ENCODE peak calls at places on chromosomes 7 and 10, in seven cellular contexts. X, T, D, C, R, E and K are unnamed samples.
A peak's percentile ranks its signal among the peaks of the same experiment; 100 is the strongest.

GRCh38 chr7:81301815-81302214 is 383.0 kb upstream of the SEMA3C start:
- DNase-seq in X (no peak), T (no peak), D (no peak), C (no peak), R (no peak), E (no peak), K (no peak)

GRCh38 chr7:94436018-94436604 is 41.4 kb downstream of the COL1A2 start:
- DNase-seq in X (no peak), T (no peak), D (no peak), C (no peak), R (peak; percentile 48), E (peak; percentile 73), K (peak; percentile 27)

GRCh38 chr10:30553625-30554442 is 75.7 kb downstream of the LYZL2 start:
- DNase-seq in X (no peak), T (peak; percentile 84), D (no peak), C (peak; percentile 77), R (peak; percentile 21), E (peak; percentile 20), K (no peak)

GRCh38 chr7:92750440-92750839 is 85.9 kb downstream of the CDK6 start:
- DNase-seq in X (no peak), T (no peak), D (no peak), C (no peak), R (no peak), E (no peak), K (no peak)

GRCh38 chr7:21106296-21106732 is 319.6 kb upstream of the SP8 start:
- DNase-seq in X (no peak), T (no peak), D (no peak), C (no peak), R (no peak), E (no peak), K (no peak)

GRCh38 chr10:4120454-4120853 is 335.4 kb upstream of the KLF6 start:
- DNase-seq in X (no peak), T (peak; percentile 80), D (no peak), C (no peak), R (no peak), E (no peak), K (no peak)

GRCh38 chr10:116099031-116099430 is 174.0 kb downstream of the GFRA1 start:
- DNase-seq in X (no peak), T (no peak), D (no peak), C (no peak), R (no peak), E (no peak), K (no peak)

GRCh38 chr7:109282726-109283125 is 713.1 kb downstream of the DNAJB9 start:
- DNase-seq in X (no peak), T (no peak), D (no peak), C (no peak), R (no peak), E (peak; percentile 35), K (no peak)

GRCh38 chr7:157601530-157601929 is 264.7 kb downstream of the DNAJB6 start:
- DNase-seq in X (no peak), T (no peak), D (no peak), C (peak; percentile 35), R (no peak), E (no peak), K (no peak)

DNA sequence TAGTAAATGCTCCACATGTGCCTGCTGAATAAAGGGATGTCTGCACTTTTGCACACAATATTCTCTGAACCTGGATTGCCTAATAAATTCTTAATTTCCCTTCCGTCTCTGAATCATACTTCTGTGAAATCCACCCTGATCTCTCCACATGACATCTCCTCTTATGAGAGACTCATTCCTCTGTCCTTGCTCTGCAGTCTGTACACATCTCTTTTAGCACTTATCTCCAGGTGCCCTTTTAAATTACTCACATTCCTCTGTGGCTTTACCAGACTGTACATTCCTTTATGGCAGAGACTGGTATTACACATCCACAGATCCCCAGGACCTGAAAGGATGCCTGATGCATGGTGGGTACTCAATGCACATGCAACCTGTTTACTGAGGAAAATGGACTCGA is 527.6 kb downstream of the PHTF2 start:
- DNase-seq in X (peak; percentile 3), T (no peak), D (no peak), C (no peak), R (peak; percentile 29), E (peak; percentile 5), K (no peak)
- TF ChIP-seq CTCF in X (no peak), T (no peak), D (no peak), C (no peak), R (no peak), E (no peak), K (no peak)

DNA sequence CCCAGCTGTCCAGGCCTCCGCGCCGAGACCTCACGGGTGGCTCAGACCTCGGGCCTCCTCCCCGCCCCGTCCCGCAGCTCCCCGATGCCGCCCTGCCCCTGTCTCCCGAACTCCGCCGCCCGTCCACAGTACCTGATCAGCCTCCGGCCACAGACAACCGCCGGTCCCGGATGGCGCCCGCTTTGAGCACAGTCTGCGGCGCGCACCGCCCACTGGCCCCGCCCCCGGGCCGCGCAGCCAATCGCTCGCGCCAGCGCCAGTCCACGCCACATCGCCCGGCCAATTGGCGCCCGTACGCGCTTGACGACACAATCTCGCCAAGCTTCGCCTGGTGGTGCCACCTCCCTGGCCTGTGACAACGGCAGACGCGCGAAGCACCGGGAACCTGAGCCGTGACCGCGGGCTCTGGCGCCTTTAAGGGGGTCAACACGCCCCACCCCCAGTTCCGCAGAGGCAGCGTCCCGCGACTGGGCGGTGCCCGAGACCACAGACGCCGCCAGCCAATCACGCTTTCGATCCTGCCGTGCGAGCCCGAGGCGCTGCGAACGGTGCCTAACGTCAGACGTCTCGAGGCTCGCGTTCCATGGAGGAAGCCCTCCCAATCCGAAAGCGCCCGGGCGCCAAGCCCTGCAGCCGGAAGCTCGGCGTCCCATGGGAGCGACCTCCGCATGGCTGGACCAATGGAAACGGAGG is at the start of gene IDI1:
- DNase-seq in X (peak; percentile 96), T (peak; percentile 98), D (peak; percentile 100), C (peak; percentile 99), R (peak; percentile 97), E (peak; percentile 99), K (peak; percentile 97)
- TF ChIP-seq CTCF in X (no peak), T (no peak), D (no peak), C (no peak), R (no peak), E (no peak), K (no peak)

GRCh38 chr7:12211054-12212050 is at the start of gene TMEM106B:
- DNase-seq in X (peak; percentile 84), T (peak; percentile 99), D (peak; percentile 95), C (peak; percentile 100), R (peak; percentile 98), E (peak; percentile 91), K (peak; percentile 90)
- TF ChIP-seq CTCF in X (no peak), T (no peak), D (peak; percentile 29), C (no peak), R (peak; percentile 44), E (peak; percentile 14), K (no peak)

GRCh38 chr7:89623018-89623672 is 531.1 kb upstream of the STEAP1 start:
- DNase-seq in X (no peak), T (no peak), D (no peak), C (no peak), R (peak; percentile 12), E (peak; percentile 6), K (peak; percentile 24)
- TF ChIP-seq CTCF in X (peak; percentile 38), T (peak; percentile 38), D (peak; percentile 70), C (peak; percentile 64), R (peak; percentile 75), E (peak; percentile 75), K (peak; percentile 66)

DNA sequence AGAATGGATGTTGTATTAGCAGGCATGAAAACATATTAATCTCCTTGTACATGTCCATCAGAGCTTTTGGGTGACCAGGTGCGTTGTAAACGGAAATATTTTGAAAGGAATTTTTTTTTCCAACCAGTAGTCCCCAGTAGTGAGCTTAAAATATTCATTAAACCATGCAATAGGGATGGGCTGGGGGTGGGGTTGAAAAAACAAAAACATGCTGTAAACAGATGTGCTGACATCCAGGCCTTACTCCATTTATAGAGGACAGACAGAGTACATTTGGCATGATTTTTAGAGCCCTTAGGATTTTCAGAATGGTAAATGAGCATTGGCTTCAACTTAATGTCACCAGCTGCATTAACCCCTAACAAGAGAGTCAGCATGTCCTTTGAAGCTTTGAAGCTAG is 50.2 kb downstream of the PTPN12 start:
- DNase-seq in X (no peak), T (no peak), D (no peak), C (no peak), R (no peak), E (no peak), K (no peak)
- TF ChIP-seq CTCF in X (no peak), T (no peak), D (no peak), C (no peak), R (no peak), E (no peak), K (no peak)

GRCh38 chr10:13233358-13233757 is 816 bp downstream of the UCMA start:
- DNase-seq in X (no peak), T (no peak), D (no peak), C (peak; percentile 48), R (no peak), E (no peak), K (no peak)

GRCh38 chr10:13231808-13232207 is 2.4 kb downstream of the UCMA start:
- DNase-seq in X (no peak), T (no peak), D (no peak), C (peak; percentile 23), R (no peak), E (no peak), K (no peak)

GRCh38 chr10:13238271-13239077 is 4.3 kb upstream of the UCMA start:
- DNase-seq in X (no peak), T (no peak), D (no peak), C (peak; percentile 29), R (no peak), E (no peak), K (no peak)

GRCh38 chr10:13231190-13231589 is 3.0 kb downstream of the UCMA start:
- DNase-seq in X (no peak), T (no peak), D (no peak), C (peak; percentile 10), R (no peak), E (no peak), K (no peak)

GRCh38 chr10:13234172-13234571 is at the start of gene UCMA:
- DNase-seq in X (no peak), T (no peak), D (no peak), C (peak; percentile 43), R (no peak), E (no peak), K (no peak)
- TF ChIP-seq CTCF in X (no peak), T (no peak), D (no peak), C (no peak), R (no peak), E (no peak), K (no peak)

DNA sequence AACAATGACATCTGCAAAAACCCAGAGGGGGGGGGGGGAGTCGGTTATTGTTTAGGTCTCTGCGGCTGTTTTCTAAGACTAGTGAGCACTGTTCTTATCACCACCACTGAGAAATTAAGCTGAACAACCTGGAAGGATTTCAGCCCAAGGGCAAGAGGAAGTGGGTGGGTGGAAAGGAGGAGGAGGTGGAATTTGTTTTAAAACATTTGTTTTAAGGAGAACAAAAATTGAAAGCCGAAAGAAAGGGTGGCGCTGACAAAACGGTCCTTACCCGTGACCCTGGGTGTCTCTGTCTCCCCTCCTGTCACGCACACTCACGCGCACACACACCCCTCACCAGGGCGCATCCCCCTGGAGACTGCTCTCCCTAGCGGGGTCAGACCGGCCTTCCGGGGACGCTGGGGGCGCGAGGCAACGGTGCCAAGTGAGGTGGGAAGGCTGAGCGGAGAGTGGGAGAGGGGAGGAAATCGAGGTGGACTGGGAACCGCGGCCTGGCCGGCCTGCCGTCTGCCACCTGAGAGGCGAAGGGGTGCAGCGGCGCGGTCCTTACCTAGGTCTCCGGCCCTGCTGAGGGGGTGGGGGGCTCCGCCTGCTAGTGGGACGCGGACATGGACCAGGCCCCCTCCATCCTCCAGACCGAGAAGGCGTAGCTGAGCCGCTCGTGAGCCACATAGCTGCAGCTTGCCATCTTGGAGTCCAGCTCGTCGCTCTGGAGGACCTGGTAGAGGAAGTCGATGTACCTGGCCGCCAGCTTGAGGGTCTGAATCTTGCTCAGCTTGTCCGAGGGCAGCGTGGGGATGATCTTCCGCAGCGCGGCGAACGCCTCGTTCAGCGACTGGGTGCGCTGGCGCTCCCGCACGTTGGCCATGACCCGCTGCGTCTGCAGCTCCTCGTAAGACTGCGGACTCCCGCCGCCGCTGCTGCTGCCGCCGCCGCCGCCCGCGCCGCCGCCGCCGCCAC is 1.0 kb downstream of the TWIST1 start:
- DNase-seq in X (no peak), T (peak; percentile 71), D (peak; percentile 37), C (peak; percentile 64), R (peak; percentile 17), E (peak; percentile 27), K (no peak)
- TF ChIP-seq CTCF in X (no peak), T (no peak), D (no peak), C (no peak), R (no peak), E (peak; percentile 6), K (no peak)